ENCODE peak calls at places on chromosome 1, in ten cellular contexts. Q, D, H, F, S, X, C, A, V and U are unnamed samples.

GRCh38 chr1:17287377-17287776 is 20.6 kb upstream of the PADI4 start:
- DNase-seq in Q (no peak), H (peak; percentile 87), D (no peak), S (peak; percentile 94), X (no peak), V (no peak), A (peak; percentile 98), F (no peak), C (no peak), U (no peak)

GRCh38 chr1:228702433-228702832 is 32.8 kb upstream of the RHOU start:
- DNase-seq in A (no peak), V (no peak), F (no peak), C (no peak), D (no peak), S (no peak), X (no peak), Q (no peak), H (no peak), U (no peak)

GRCh38 chr1:63294797-63295594 is 27.4 kb upstream of the FOXD3 start:
- DNase-seq in F (no peak), H (no peak), D (no peak), Q (no peak), V (peak; percentile 87), S (no peak), A (no peak), C (no peak), X (no peak), U (no peak)

GRCh38 chr1:233172201-233172600 is 123.3 kb downstream of the PCNX2 start:
- DNase-seq in Q (no peak), S (peak; percentile 12), F (no peak), V (peak; percentile 17), X (no peak), D (no peak), A (peak; percentile 89), H (peak; percentile 33), C (no peak), U (no peak)

GRCh38 chr1:43893020-43893419 is 40.6 kb upstream of the ARTN start:
- DNase-seq in S (no peak), H (no peak), D (no peak), X (no peak), C (no peak), Q (no peak), V (no peak), F (no peak), A (no peak), U (no peak)

GRCh38 chr1:67880056-67880601 is 46.9 kb upstream of the GNG12 start:
- DNase-seq in Q (peak; percentile 46), X (no peak), H (peak; percentile 68), F (peak; percentile 26), D (no peak), S (peak; percentile 84), C (no peak), V (no peak), A (peak; percentile 89), U (no peak)

GRCh38 chr1:216794541-216795055 is 71.4 kb upstream of the ESRRG start:
- DNase-seq in S (peak; percentile 40), Q (no peak), A (no peak), V (no peak), F (no peak), H (no peak), X (no peak), C (no peak), D (no peak), U (peak; percentile 74)

GRCh38 chr1:119139857-119140176 is 636 bp downstream of the WARS2 start:
- DNase-seq in C (no peak), F (no peak), H (no peak), X (no peak), Q (no peak), S (no peak), V (no peak), A (no peak), D (no peak), U (no peak)

GRCh38 chr1:35447278-35447677 is 109.9 kb downstream of the KIAA0319L start:
- DNase-seq in D (no peak), A (no peak), F (no peak), V (no peak), S (no peak), C (no peak), H (peak; percentile 35), Q (no peak), X (no peak), U (no peak)

GRCh38 chr1:153566414-153567371 is 1.0 kb upstream of the S100A2 start:
- DNase-seq in F (peak; percentile 99), D (peak; percentile 93), V (peak; percentile 90), Q (peak; percentile 73), A (peak; percentile 99), H (peak; percentile 99), S (peak; percentile 98), X (peak; percentile 84), C (peak; percentile 92), U (peak; percentile 87)

GRCh38 chr1:19477284-19478240 is 7.8 kb downstream of the CAPZB start:
- DNase-seq in D (no peak), V (no peak), X (no peak), A (no peak), H (no peak), Q (no peak), F (no peak), S (no peak), C (no peak), U (no peak)

GRCh38 chr1:84603941-84604830 is 29.9 kb upstream of the CTBS start:
- DNase-seq in D (no peak), H (peak; percentile 93), V (peak; percentile 89), X (no peak), A (peak; percentile 97), F (peak; percentile 85), S (peak; percentile 94), Q (no peak), C (no peak), U (no peak)
- TF ChIP-seq CTCF in D (peak; percentile 11), H (peak; percentile 83), V (peak; percentile 81), X (no peak), A (peak; percentile 88), F (peak; percentile 48), S (peak; percentile 41), Q (peak; percentile 69), C (no peak), U (no peak)

GRCh38 chr1:2962946-2963345 is 58.3 kb upstream of the ACTRT2 start:
- DNase-seq in A (no peak), H (no peak), F (no peak), D (no peak), S (no peak), Q (no peak), X (no peak), V (no peak), C (no peak), U (no peak)

GRCh38 chr1:2961081-2961480 is 60.2 kb upstream of the ACTRT2 start:
- DNase-seq in V (no peak), F (no peak), C (no peak), S (no peak), H (no peak), A (no peak), X (no peak), D (no peak), Q (no peak), U (no peak)

GRCh38 chr1:2962061-2962460 is 59.2 kb upstream of the ACTRT2 start:
- DNase-seq in A (no peak), V (no peak), H (no peak), F (no peak), C (no peak), D (no peak), S (no peak), Q (no peak), X (no peak), U (no peak)

GRCh38 chr1:2961661-2962060 is 59.6 kb upstream of the ACTRT2 start:
- DNase-seq in A (no peak), S (no peak), C (no peak), V (no peak), F (no peak), D (no peak), H (no peak), X (no peak), Q (no peak), U (no peak)

DNA sequence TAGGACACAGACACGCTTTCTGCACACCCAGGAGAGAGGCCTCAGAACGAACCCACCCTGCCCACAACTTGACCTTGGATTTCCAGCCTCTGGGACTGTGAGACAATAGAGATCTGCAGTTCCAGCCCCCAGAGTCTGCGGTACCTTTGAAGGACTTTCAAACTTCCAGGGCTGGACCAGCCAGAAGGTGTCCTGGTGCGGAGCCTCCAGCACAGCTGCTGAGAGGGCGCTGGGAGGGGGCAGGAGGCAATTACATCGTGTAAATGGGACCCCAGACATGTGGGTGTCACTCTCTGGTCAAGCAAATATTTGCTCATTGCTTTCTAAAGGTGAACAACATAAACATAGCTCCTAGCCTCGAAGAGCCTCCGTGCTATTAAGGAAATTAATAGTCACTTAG is 58.7 kb upstream of the ACTRT2 start:
- DNase-seq in V (no peak), C (no peak), D (no peak), A (no peak), X (no peak), F (no peak), S (no peak), H (no peak), Q (no peak), U (no peak)
- H3K4me3 ChIP-seq in V (no peak overlapping the region), C (no peak overlapping the region), D (no peak overlapping the region), A (no peak overlapping the region), X (no peak overlapping the region), F (no peak overlapping the region), S (no peak overlapping the region), H (no peak overlapping the region), Q (no peak overlapping the region), U (no peak overlapping the region)

GRCh38 chr1:9859252-9860014 is 35.7 kb upstream of the CLSTN1 start:
- DNase-seq in D (no peak), V (peak; percentile 46), F (no peak), X (no peak), Q (no peak), S (no peak), A (no peak), H (no peak), C (no peak), U (no peak)
- TF ChIP-seq CTCF in D (no peak), V (no peak), F (no peak), X (no peak), Q (no peak), S (no peak), A (no peak), H (no peak), C (no peak), U (no peak)

GRCh38 chr1:3672971-3673361 is 20.6 kb downstream of the TP73 start:
- DNase-seq in V (no peak), F (no peak), X (no peak), A (no peak), D (no peak), H (no peak), Q (no peak), C (no peak), S (no peak), U (no peak)

GRCh38 chr1:3673381-3674099 is 21.2 kb downstream of the TP73 start:
- DNase-seq in Q (no peak), F (no peak), C (no peak), A (no peak), V (no peak), D (no peak), H (no peak), S (no peak), X (no peak), U (no peak)

GRCh38 chr1:3670823-3671251 is 18.5 kb downstream of the TP73 start:
- DNase-seq in Q (no peak), C (no peak), H (no peak), F (no peak), X (no peak), S (no peak), A (no peak), D (no peak), V (no peak), U (no peak)

GRCh38 chr1:3671371-3672180 is 19.3 kb downstream of the TP73 start:
- DNase-seq in C (no peak), D (no peak), Q (no peak), H (no peak), X (no peak), S (peak; percentile 24), V (no peak), A (peak; percentile 45), F (no peak), U (no peak)

GRCh38 chr1:3672231-3672970 is 20.1 kb downstream of the TP73 start:
- DNase-seq in F (no peak), X (no peak), H (no peak), V (no peak), C (no peak), D (no peak), S (no peak), Q (no peak), A (no peak), U (no peak)
- H3K4me3 ChIP-seq in F (no peak overlapping the region), X (no peak overlapping the region), H (no peak overlapping the region), V (no peak overlapping the region), C (no peak overlapping the region), D (no peak overlapping the region), S (no peak overlapping the region), Q (no peak overlapping the region), A (no peak overlapping the region), U (no peak overlapping the region)